ENCODE peak calls at places on chromosomes 5 and 9, in six cellular contexts. N, E, B, P, I and G are unnamed samples.

GRCh38 chr5:139377226-139377625 is 5.9 kb downstream of the SLC23A1 start:
- DNase-seq in B (peak), N (no peak), E (no peak), I (no peak), P (no peak), G (no peak)

GRCh38 chr5:17735771-17736170 is 101.5 kb downstream of the TAF11L14 start:
- DNase-seq in E (no peak), P (no peak), I (no peak), B (no peak), N (no peak), G (no peak)

GRCh38 chr5:64834037-64834436 is 65.3 kb downstream of the CWC27 start:
- DNase-seq in E (no peak), I (no peak), B (no peak), N (no peak), P (no peak), G (no peak)

GRCh38 chr5:78992136-78992535 is 7.0 kb upstream of the ARSB start:
- DNase-seq in P (no peak), E (no peak), B (no peak), I (no peak), N (no peak), G (no peak)

GRCh38 chr5:67530609-67531255 is 334.1 kb upstream of the CD180 start:
- DNase-seq in E (no peak), P (no peak), B (no peak), N (no peak), I (peak), G (no peak)

GRCh38 chr5:10700516-10700915 is 60.5 kb downstream of the DAP start:
- DNase-seq in I (no peak), N (no peak), E (no peak), P (no peak), B (no peak), G (no peak)

GRCh38 chr9:124725068-124725452 is 46.1 kb downstream of the NR6A1 start:
- DNase-seq in E (no peak), B (no peak), N (no peak), P (no peak), I (no peak), G (no peak)

GRCh38 chr5:142095651-142096330 is 12.8 kb upstream of the NDFIP1 start:
- DNase-seq in B (no peak), E (no peak), I (no peak), P (peak), N (peak), G (no peak)

GRCh38 chr5:141973871-141974595 is 5.1 kb downstream of the RNF14 start:
- DNase-seq in I (no peak), B (no peak), P (no peak), N (no peak), E (no peak), G (no peak)

GRCh38 chr5:66207800-66208561 is 63.9 kb downstream of the SREK1 start:
- DNase-seq in N (no peak), I (no peak), P (no peak), B (no peak), E (no peak), G (no peak)

GRCh38 chr9:111598730-111599091 is 736 bp downstream of the PTGR1 start:
- DNase-seq in E (no peak), B (no peak), I (no peak), P (no peak), N (no peak), G (no peak)

GRCh38 chr9:127567119-127567897 is 44.8 kb upstream of the STXBP1 start:
- DNase-seq in B (peak), P (no peak), I (peak), E (no peak), N (no peak), G (no peak)

GRCh38 chr5:621341-621761 is 9.2 kb downstream of the CEP72 start:
- DNase-seq in P (no peak), I (no peak), B (no peak), N (peak), E (no peak), G (no peak)

GRCh38 chr5:126139086-126139485 is 284.1 kb upstream of the GRAMD2B start:
- DNase-seq in I (no peak), B (no peak), E (no peak), P (no peak), N (no peak), G (no peak)